ENCODE peak calls at places on chromosomes 11 and 22, in four cellular contexts. W is HL-60, N is psoas muscle, M is pancreas. R is an unnamed sample.

GRCh38 chr11:14645247-14645912 is 1.8 kb downstream of the PDE3B start:
- DNase-seq in W (no peak), N (no peak), M (no peak), R (no peak)

GRCh38 chr22:38569181-38569971 is 607 bp downstream of the DMC1 start:
- DNase-seq in W (no peak), N (peak), M (peak), R (no peak)

GRCh38 chr11:13210424-13210823 is 67.2 kb upstream of the BMAL1 start:
- DNase-seq in W (peak), N (peak), M (peak), R (peak)

GRCh38 chr11:35540526-35540925 is 15.1 kb upstream of the PAMR1 start:
- DNase-seq in W (peak), N (no peak), M (no peak), R (peak)

GRCh38 chr11:74262725-74263124 is 48.7 kb downstream of the P4HA3 start:
- DNase-seq in W (no peak), N (no peak), M (no peak), R (no peak)

GRCh38 chr22:21762712-21763581 is 27.4 kb upstream of the YPEL1 start:
- DNase-seq in W (peak), N (no peak), M (no peak), R (no peak)

GRCh38 chr11:8720868-8721739 is 38.5 kb downstream of the RPL27A start:
- DNase-seq in W (no peak), N (no peak), M (no peak), R (peak)

GRCh38 chr11:18235394-18235926 is 1.1 kb downstream of the SAA4 start:
- DNase-seq in W (no peak), N (no peak), M (no peak), R (no peak)

GRCh38 chr11:1825039-1825740 is 9.6 kb upstream of the SYT8 start:
- DNase-seq in W (no peak), N (peak), M (peak), R (peak)

GRCh38 chr22:23305321-23305910 is 125.1 kb downstream of the BCR start:
- DNase-seq in W (no peak), N (no peak), M (no peak), R (peak)

GRCh38 chr11:116109228-116109627 is 605.0 kb upstream of the CADM1 start:
- DNase-seq in W (no peak), N (no peak), M (no peak), R (no peak)

GRCh38 chr22:34902335-34902734 is 163.6 kb upstream of the ISX start:
- DNase-seq in W (no peak), N (no peak), M (no peak), R (no peak)

GRCh38 chr22:19870153-19871022 is 15.7 kb upstream of the GNB1L start:
- DNase-seq in W (no peak), N (peak), M (no peak), R (no peak)

GRCh38 chr11:23569547-23569946 is 709.3 kb upstream of the CCDC179 start:
- DNase-seq in W (no peak), N (no peak), M (no peak), R (no peak)

GRCh38 chr11:95388086-95388485 is 157.1 kb upstream of the SESN3 start:
- DNase-seq in W (no peak), N (no peak), M (no peak), R (no peak)

GRCh38 chr11:72685560-72686480 is 11.6 kb upstream of the PDE2A start:
- DNase-seq in W (no peak), N (peak), M (no peak), R (peak)

GRCh38 chr11:69617682-69618081 is 23.3 kb upstream of the CCND1 start:
- DNase-seq in W (no peak), N (no peak), M (no peak), R (no peak)

GRCh38 chr11:81497202-81497804 is 1236.4 kb downstream of the FAM181B start:
- DNase-seq in W (peak), N (no peak), M (no peak), R (peak)

GRCh38 chr22:39362271-39362670 is 12.5 kb downstream of the SYNGR1 start:
- DNase-seq in W (no peak), N (no peak), M (no peak), R (no peak)

GRCh38 chr11:68397256-68397655 is 63.3 kb upstream of the PPP6R3 start:
- DNase-seq in W (no peak), N (no peak), M (no peak), R (no peak)

GRCh38 chr11:125790825-125791224 is 2.9 kb downstream of the PATE3 start:
- DNase-seq in W (no peak), N (no peak), M (no peak), R (no peak)

GRCh38 chr11:110198031-110198729 is 98.2 kb downstream of the RDX start:
- DNase-seq in W (no peak), N (no peak), M (no peak), R (no peak)
- TF ChIP-seq CTCF in W (no peak), N (no peak), M (no peak), R (no peak)

DNA sequence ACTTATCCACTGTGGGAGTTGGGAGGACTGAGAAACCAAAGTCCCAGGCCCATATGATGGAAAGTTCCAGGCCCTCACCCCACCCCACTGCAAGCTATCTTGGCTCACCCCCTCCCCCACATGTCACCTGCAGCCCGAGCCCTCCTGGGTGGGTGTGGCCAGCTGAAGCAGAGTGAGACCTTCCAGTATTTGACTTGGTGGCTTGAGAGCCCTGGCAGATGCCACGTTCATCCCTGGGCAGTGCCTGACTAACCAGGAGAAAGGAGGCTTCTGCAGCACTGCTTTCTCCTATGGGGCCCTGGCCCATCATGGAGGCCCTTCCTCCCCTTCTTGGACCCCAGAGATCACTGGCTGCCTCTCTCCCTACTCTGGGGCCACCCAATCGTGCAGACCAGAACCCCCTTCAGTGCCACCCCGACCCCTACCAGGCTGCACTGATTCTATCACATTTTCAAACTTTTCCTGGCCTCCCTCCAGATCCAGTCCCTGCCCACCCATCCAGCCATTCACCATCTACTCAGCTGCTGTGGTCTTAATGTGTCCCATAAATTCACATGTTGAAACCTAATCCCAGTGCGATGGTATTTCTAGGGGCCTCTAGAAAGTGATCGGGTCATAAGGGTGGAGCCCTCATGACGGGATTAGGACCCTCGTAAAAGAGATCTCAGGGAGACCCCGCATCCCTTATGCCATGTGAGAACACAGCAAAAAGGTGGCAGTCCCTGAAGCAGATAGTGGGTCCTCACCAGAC is 38.2 kb upstream of the WNT11 start:
- DNase-seq in W (no peak), N (peak), M (no peak), R (no peak)
- H3K4me3 ChIP-seq in W (no peak), N (no peak), M (no peak), R (no peak)

GRCh38 chr22:27885977-27886842 is 32.8 kb downstream of the PITPNB start:
- DNase-seq in W (peak), N (no peak), M (no peak), R (peak)
- TF ChIP-seq CTCF in W (peak), N (peak), M (peak), R (peak)

GRCh38 chr11:124751391-124751740 is 689 bp downstream of the VSIG2 start:
- DNase-seq in W (no peak), N (no peak), M (no peak), R (no peak)
- H3K4me3 ChIP-seq in W (no peak), N (no peak), M (no peak), R (no peak)

GRCh38 chr11:92702037-92702436 is 267.4 kb upstream of the MTNR1B start:
- DNase-seq in W (no peak), N (no peak), M (no peak), R (no peak)
- TF ChIP-seq CTCF in W (no peak), N (no peak), M (no peak), R (no peak)

DNA sequence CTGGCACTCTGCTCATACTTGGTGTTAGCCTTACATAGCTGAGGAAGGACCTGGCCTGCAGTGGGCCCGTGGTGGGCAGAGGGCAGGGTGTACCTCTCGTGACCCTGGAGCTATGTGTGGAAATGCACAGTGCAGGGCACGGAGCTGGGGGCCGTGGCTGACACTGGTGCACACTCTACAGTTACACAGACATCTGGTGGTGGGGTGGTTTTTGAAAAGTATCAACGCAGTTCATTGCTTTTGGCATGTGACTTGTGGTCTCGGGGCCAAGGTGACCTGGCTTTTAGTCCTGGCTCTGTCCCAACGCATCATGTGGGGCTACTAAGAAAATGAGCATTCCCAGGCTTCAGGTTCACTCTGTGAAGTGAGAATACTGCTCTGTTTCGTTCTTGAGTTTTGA is 553.6 kb downstream of the NTM start:
- DNase-seq in W (no peak), N (no peak), M (no peak), R (peak)
- H3K4me3 ChIP-seq in W (no peak), N (no peak), M (no peak), R (no peak)